ENCODE peak calls at places on chromosomes 2 and 18, in four cellular contexts. One of them, this sample, is unnamed.

GRCh38 chr2:232416521-232417470 is 10.2 kb downstream of the ALPG start:
- DNase-seq in Calu3: no peak
- DNase-seq in body of pancreas: no peak
- DNase-seq in astrocyte of the spinal cord: no peak
- DNase-seq in this sample: no peak

GRCh38 chr18:61554946-61555361 is 221.7 kb downstream of the CDH20 start:
- DNase-seq in Calu3: no peak
- DNase-seq in body of pancreas: no peak
- DNase-seq in astrocyte of the spinal cord: peak
- DNase-seq in this sample: no peak

GRCh38 chr2:113075030-113075429 is 7.3 kb downstream of the IL1F10 start:
- DNase-seq in Calu3: no peak
- DNase-seq in body of pancreas: no peak
- DNase-seq in astrocyte of the spinal cord: no peak
- DNase-seq in this sample: no peak

GRCh38 chr18:62545098-62545497 is 22.3 kb downstream of the ZCCHC2 start:
- DNase-seq in Calu3: no peak
- DNase-seq in body of pancreas: peak
- DNase-seq in astrocyte of the spinal cord: no peak
- DNase-seq in this sample: no peak

GRCh38 chr2:223834431-223834830 is 3.0 kb downstream of the AP1S3 start:
- DNase-seq in Calu3: no peak
- DNase-seq in body of pancreas: no peak
- DNase-seq in astrocyte of the spinal cord: no peak
- DNase-seq in this sample: no peak

GRCh38 chr2:29012211-29012681 is 31.1 kb downstream of the TOGARAM2 start:
- DNase-seq in Calu3: no peak
- DNase-seq in body of pancreas: peak
- DNase-seq in astrocyte of the spinal cord: peak
- DNase-seq in this sample: peak

GRCh38 chr2:168397629-168398028 is 58.4 kb upstream of the CERS6 start:
- DNase-seq in Calu3: no peak
- DNase-seq in body of pancreas: no peak
- DNase-seq in astrocyte of the spinal cord: no peak
- DNase-seq in this sample: no peak

GRCh38 chr18:3914833-3915598 is 465.0 kb downstream of the TGIF1 start:
- DNase-seq in Calu3: no peak
- DNase-seq in body of pancreas: no peak
- DNase-seq in astrocyte of the spinal cord: no peak
- DNase-seq in this sample: no peak

DNA sequence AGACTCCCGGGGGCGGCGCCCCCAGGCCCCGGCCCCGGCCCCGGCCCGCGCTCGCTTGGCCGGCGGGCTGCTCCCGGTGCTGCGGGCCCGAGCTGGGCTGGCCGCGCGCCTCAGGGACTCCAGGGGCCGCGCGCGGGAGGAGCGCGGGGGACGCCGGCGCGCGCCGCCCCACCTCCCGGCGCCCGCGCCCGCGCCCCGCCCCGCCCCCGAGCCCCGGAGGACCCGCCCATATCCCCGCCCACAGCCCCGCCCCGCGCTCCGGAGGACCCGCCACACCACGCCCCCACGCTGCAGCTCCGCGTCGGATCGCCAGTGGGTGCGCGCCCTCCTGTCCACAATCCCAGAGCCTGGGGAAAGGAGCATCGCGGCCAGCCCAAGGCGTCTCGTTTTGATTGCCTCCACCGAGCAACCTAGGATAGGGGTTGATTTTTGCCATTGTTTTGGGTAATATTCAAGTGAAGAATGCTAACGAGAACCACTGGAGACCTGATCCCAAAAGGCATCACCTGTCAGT is at the start of gene PARD6G:
- DNase-seq in Calu3: peak
- DNase-seq in body of pancreas: peak
- DNase-seq in astrocyte of the spinal cord: peak
- DNase-seq in this sample: peak
- TF ChIP-seq CTCF in Calu3: no peak
- TF ChIP-seq CTCF in body of pancreas: peak
- TF ChIP-seq CTCF in astrocyte of the spinal cord: peak
- TF ChIP-seq CTCF in this sample: no peak

DNA sequence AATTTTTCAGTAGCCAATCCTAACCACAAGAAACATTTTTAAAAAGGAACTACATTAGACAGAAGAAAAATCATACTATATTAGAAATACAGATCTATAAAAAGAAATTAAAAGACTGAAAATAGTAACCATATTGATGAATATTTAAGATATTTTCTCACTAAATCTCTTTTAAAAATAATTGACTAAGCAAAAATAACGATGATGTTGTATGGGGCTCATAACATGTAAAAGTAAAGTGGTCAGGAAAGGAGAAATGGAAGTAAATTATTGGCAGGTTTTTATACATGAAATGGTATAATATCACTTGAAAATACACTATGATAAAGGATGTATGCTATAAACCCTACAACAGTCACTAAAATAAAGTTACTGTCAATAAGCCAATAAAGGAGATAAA is 5.4 kb downstream of the WDPCP start:
- DNase-seq in Calu3: no peak
- DNase-seq in body of pancreas: no peak
- DNase-seq in astrocyte of the spinal cord: no peak
- DNase-seq in this sample: no peak
- TF ChIP-seq CTCF in Calu3: no peak
- TF ChIP-seq CTCF in body of pancreas: no peak
- TF ChIP-seq CTCF in astrocyte of the spinal cord: no peak
- TF ChIP-seq CTCF in this sample: no peak

DNA sequence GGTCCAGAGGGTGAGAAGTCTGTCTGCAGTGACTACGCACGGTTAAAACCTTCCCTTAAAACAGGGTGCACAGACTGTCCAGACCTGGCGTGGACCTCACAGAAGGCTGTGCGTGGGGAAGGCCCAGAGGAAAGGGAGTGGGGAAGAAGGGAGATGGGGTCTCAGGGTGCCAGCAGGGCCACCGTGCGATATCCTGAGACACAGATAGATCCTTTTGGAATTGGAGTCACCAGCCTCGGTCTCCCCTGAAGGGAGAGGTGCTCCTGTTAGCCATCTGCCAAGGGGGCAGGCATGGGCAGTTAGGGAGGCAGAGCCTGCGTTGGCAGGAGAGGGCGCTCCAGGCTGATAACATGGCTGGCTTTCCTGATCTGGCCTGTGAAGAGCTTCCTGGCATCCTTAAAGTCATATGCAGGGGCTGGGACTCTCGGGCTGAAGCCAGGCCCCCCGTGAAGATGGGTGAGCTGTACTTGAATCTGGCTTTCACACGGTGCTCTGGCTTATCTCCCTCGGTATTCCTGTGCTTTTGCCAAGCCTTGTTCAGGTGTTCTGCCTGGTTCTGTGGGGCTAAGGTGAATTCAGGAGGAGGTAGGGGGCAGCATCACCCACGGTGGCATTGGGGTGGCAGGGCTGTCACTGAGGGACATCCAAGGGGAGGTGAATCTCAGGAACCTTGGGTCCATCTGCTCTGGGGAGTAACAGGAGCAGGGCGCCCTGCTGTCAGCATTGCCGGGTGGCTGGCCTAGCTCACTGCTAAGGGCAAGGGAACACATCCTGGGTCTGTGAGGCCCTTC is 107.2 kb upstream of the SMAD2 start:
- DNase-seq in Calu3: peak
- DNase-seq in body of pancreas: peak
- DNase-seq in astrocyte of the spinal cord: no peak
- DNase-seq in this sample: no peak
- TF ChIP-seq CTCF in Calu3: no peak
- TF ChIP-seq CTCF in body of pancreas: peak
- TF ChIP-seq CTCF in astrocyte of the spinal cord: peak
- TF ChIP-seq CTCF in this sample: no peak

DNA sequence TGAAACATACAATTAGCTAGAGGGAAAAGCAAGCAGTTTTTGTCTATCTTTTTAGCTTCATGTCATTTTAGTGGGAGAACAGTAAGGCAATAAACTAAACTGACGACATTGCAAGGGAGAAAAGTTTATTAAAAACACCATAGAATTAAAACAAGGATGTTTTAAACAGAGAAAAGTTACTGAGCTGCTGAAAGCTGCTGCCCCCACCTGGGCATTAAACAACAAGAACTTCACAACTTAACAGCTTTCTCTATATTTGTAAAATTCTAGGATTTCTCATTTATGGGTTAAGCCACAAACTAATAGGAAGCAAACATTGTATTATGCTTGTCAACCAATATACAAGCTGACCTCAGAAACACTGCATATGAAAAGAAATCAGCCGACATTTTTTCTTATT is 289.2 kb downstream of the ERBB4 start:
- DNase-seq in Calu3: peak
- DNase-seq in body of pancreas: no peak
- DNase-seq in astrocyte of the spinal cord: peak
- DNase-seq in this sample: no peak
- TF ChIP-seq CTCF in Calu3: no peak
- TF ChIP-seq CTCF in body of pancreas: peak
- TF ChIP-seq CTCF in astrocyte of the spinal cord: peak
- TF ChIP-seq CTCF in this sample: no peak

GRCh38 chr2:207283356-207283755 is 117.6 kb upstream of the KLF7 start:
- DNase-seq in Calu3: no peak
- DNase-seq in body of pancreas: peak
- DNase-seq in astrocyte of the spinal cord: no peak
- DNase-seq in this sample: no peak
- TF ChIP-seq CTCF in Calu3: no peak
- TF ChIP-seq CTCF in body of pancreas: peak
- TF ChIP-seq CTCF in astrocyte of the spinal cord: no peak
- TF ChIP-seq CTCF in this sample: no peak